ENCODE peak calls at places on chromosome 17, in seven cellular contexts. M is fibroblast of lung, B is PC-3, V is H1, G is HCT116, X is endothelial cell of umbilical vein, U is hepatocyte. P is an unnamed sample.

GRCh38 chr17:8466466-8466865 is 30.8 kb downstream of the NDEL1 start:
- DNase-seq in G (no peak), V (no peak), X (no peak), B (no peak), U (no peak), M (peak; percentile 16), P (peak; percentile 61)

GRCh38 chr17:17151962-17152361 is 54.2 kb downstream of the PLD6 start:
- DNase-seq in V (no peak), B (peak; percentile 99), G (no peak), M (peak; percentile 92), U (peak; percentile 32), X (peak; percentile 89), P (peak; percentile 93)

GRCh38 chr17:40532520-40533253 is 31.3 kb upstream of the TNS4 start:
- DNase-seq in U (no peak), M (peak; percentile 45), B (no peak), V (no peak), X (peak; percentile 94), G (no peak), P (no peak)

GRCh38 chr17:79473111-79473835 is 137.6 kb downstream of the RBFOX3 start:
- DNase-seq in B (peak; percentile 28), V (no peak), X (no peak), M (no peak), G (no peak), U (peak; percentile 69), P (peak; percentile 3)

GRCh38 chr17:72421128-72422092 is 300.6 kb downstream of the SOX9 start:
- DNase-seq in V (no peak), U (peak; percentile 90), X (peak; percentile 80), M (peak; percentile 84), G (peak; percentile 99), B (peak; percentile 100), P (peak; percentile 99)

GRCh38 chr17:72778161-72779151 is 314.0 kb downstream of the SLC39A11 start:
- DNase-seq in X (no peak), U (no peak), G (no peak), V (no peak), B (no peak), M (no peak), P (no peak)

GRCh38 chr17:63926164-63926563 is 6.0 kb downstream of the CD79B start:
- DNase-seq in U (no peak), G (no peak), V (no peak), M (no peak), X (no peak), B (no peak), P (no peak)

GRCh38 chr17:79159926-79160325 is 85.3 kb downstream of the ENGASE start:
- DNase-seq in B (no peak), V (no peak), G (no peak), X (no peak), U (no peak), M (no peak), P (no peak)

GRCh38 chr17:60640503-60640902 is 37.1 kb upstream of the BCAS3 start:
- DNase-seq in X (peak; percentile 22), M (peak; percentile 32), G (no peak), U (peak; percentile 7), B (peak; percentile 45), V (no peak), P (no peak)

GRCh38 chr17:46765491-46765890 is 53.0 kb downstream of the WNT3 start:
- DNase-seq in B (no peak), X (no peak), G (no peak), U (no peak), M (no peak), V (peak; percentile 42), P (no peak)

GRCh38 chr17:62732125-62732524 is 76.0 kb downstream of the MARCHF10 start:
- DNase-seq in M (no peak), U (no peak), B (no peak), X (no peak), V (no peak), G (no peak), P (no peak)

GRCh38 chr17:40350410-40351184 is 13.9 kb downstream of the GJD3 start:
- DNase-seq in B (no peak), X (no peak), M (no peak), G (no peak), U (peak; percentile 66), V (no peak), P (no peak)

GRCh38 chr17:489758-490329 is 137.2 kb upstream of the RPH3AL start:
- DNase-seq in X (peak; percentile 35), B (no peak), M (peak; percentile 38), V (peak; percentile 72), G (no peak), U (peak; percentile 36), P (peak; percentile 39)

GRCh38 chr17:79646721-79647455 is 36.0 kb upstream of the RBFOX3 start:
- DNase-seq in U (no peak), B (no peak), V (peak; percentile 26), M (no peak), G (no peak), X (no peak), P (no peak)

GRCh38 chr17:77382356-77382911 is 241.7 kb downstream of the SEC14L1 start:
- DNase-seq in X (no peak), B (no peak), G (no peak), U (peak; percentile 49), M (peak; percentile 67), V (no peak), P (no peak)
- H4K20me1 ChIP-seq in X (no peaks in the 10 kb centered on the region), B (peaks cover 38% of the 10 kb centered on the region), G (no peaks in the 10 kb centered on the region), U (peaks cover 86% of the 10 kb centered on the region), M (no peaks in the 10 kb centered on the region), V (peaks cover 30% of the 10 kb centered on the region), P (peaks cover 93% of the 10 kb centered on the region)

GRCh38 chr17:38582069-38582468 is 23.7 kb downstream of the SRCIN1 start:
- DNase-seq in B (no peak), X (no peak), M (no peak), U (no peak), G (no peak), V (no peak), P (no peak)

GRCh38 chr17:38578229-38578628 is 27.5 kb downstream of the SRCIN1 start:
- DNase-seq in G (no peak), M (no peak), X (no peak), V (no peak), B (no peak), U (no peak), P (no peak)

GRCh38 chr17:38577645-38578173 is 28.0 kb downstream of the SRCIN1 start:
- DNase-seq in M (no peak), B (no peak), U (no peak), V (no peak), X (no peak), G (no peak), P (no peak)

GRCh38 chr17:38578641-38579480 is 26.9 kb downstream of the SRCIN1 start:
- DNase-seq in U (no peak), M (no peak), X (no peak), G (no peak), B (no peak), V (no peak), P (no peak)

GRCh38 chr17:38579934-38580333 is 25.8 kb downstream of the SRCIN1 start:
- DNase-seq in G (no peak), M (no peak), V (peak; percentile 83), B (peak; percentile 37), U (peak; percentile 77), X (no peak), P (no peak)
- TF ChIP-seq CTCF in G (peak; percentile 27), M (peak; percentile 10), V (peak; percentile 76), B (peak; percentile 19), U (peak; percentile 16), X (no peak), P (no peak)

GRCh38 chr17:81264640-81265039 is 25.5 kb downstream of the NDUFAF8 start:
- DNase-seq in G (no peak), X (no peak), U (no peak), B (no peak), M (no peak), V (no peak), P (no peak)

GRCh38 chr17:81270279-81270678 is 24.8 kb downstream of the SLC38A10 start:
- DNase-seq in G (no peak), M (no peak), X (no peak), U (no peak), B (no peak), V (no peak), P (no peak)

GRCh38 chr17:81271226-81271625 is 23.9 kb downstream of the SLC38A10 start:
- DNase-seq in V (no peak), B (no peak), X (no peak), M (no peak), U (no peak), G (no peak), P (no peak)

GRCh38 chr17:81265576-81265975 is 26.5 kb downstream of the NDUFAF8 start:
- DNase-seq in X (no peak), G (no peak), V (no peak), M (no peak), U (no peak), B (no peak), P (no peak)

GRCh38 chr17:81267390-81268067 is 27.6 kb downstream of the SLC38A10 start:
- DNase-seq in X (peak; percentile 31), U (no peak), B (no peak), M (no peak), G (no peak), V (no peak), P (no peak)
- H3K36me3 ChIP-seq in X (peaks cover 35% of the 10 kb centered on the region), U (no peaks in the 10 kb centered on the region), B (peaks cover 12% of the 10 kb centered on the region), M (peaks cover 14% of the 10 kb centered on the region), G (peaks cover 45% of the 10 kb centered on the region), V (peaks cover 2% of the 10 kb centered on the region), P (peaks cover 9% of the 10 kb centered on the region)

DNA sequence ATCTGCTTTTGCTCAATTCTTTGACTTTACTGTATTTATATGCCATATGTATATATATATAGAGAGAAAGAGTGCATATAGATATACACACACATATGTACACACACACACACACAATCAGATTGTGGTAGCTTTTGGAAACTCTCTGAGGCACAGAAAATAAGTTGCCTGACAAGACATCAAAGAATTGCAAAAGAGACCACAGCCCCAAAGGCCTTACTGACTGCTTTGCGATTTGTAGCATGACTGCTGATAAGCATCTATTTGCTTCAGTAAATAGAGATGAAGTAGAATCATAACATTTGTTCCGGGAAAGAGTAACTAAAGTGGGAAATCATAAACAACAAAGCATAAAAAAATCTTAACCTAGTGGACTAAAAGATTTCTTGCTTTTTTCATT is 9.4 kb upstream of the AMZ2 start:
- DNase-seq in V (peak; percentile 6), G (no peak), U (no peak), B (no peak), M (no peak), X (no peak), P (no peak)
- H4K20me1 ChIP-seq in V (no peaks in the 10 kb centered on the region), G (no peaks in the 10 kb centered on the region), U (no peaks in the 10 kb centered on the region), B (no peaks in the 10 kb centered on the region), M (no peaks in the 10 kb centered on the region), X (no peaks in the 10 kb centered on the region), P (no peaks in the 10 kb centered on the region)

DNA sequence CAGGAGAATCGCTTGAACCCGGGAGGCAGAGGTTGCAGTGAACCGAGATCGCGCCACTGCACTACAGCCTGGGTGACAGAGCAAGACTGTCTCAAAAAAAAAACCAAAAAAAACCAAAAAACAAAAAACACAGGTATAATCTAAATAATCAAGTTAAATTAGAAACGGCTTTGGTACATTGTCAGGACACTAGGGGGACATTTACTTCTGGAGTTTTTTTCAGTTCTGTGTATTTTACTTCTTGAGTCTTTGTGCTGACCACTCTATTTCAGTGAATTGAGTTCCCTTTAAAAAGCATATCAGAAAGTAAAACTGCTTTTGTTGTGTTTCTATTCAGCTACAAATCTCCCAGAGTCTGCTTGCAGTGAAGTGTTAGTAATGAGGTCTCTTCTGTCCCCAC is 36.3 kb downstream of the DHRS7B start:
- DNase-seq in X (no peak), V (no peak), G (no peak), M (no peak), B (no peak), U (no peak), P (no peak)
- TF ChIP-seq CTCF in X (no peak), V (no peak), G (no peak), M (no peak), B (no peak), U (no peak), P (no peak)